ENCODE peak calls at places on chromosomes 13 and 19, in seven cellular contexts. One of them, this sample, is unnamed.

GRCh38 chr13:32125221-32125621 is 93.6 kb downstream of the FRY start:
- DNase-seq in GM12878: no peak
- DNase-seq in esophagus muscularis mucosa: no peak
- DNase-seq in transverse colon: no peak
- DNase-seq in K562: no peak
- DNase-seq in A549: no peak
- DNase-seq in upper lobe of left lung: no peak
- DNase-seq in this sample: no peak

GRCh38 chr13:114212096-114212495 is 22.6 kb upstream of the CDC16 start:
- DNase-seq in K562: no peak
- DNase-seq in esophagus muscularis mucosa: no peak
- DNase-seq in A549: no peak
- DNase-seq in upper lobe of left lung: no peak
- DNase-seq in GM12878: no peak
- DNase-seq in transverse colon: no peak
- DNase-seq in this sample: no peak

GRCh38 chr19:47020132-47020805 is 632 bp downstream of the NPAS1 start:
- DNase-seq in K562: no peak
- DNase-seq in GM12878: no peak
- DNase-seq in transverse colon: no peak
- DNase-seq in A549: no peak
- DNase-seq in esophagus muscularis mucosa: no peak
- DNase-seq in upper lobe of left lung: no peak
- DNase-seq in this sample: no peak

GRCh38 chr19:1864480-1865171 is 1.2 kb upstream of the KLF16 start:
- DNase-seq in K562: peak
- DNase-seq in transverse colon: peak
- DNase-seq in esophagus muscularis mucosa: no peak
- DNase-seq in A549: no peak
- DNase-seq in GM12878: no peak
- DNase-seq in upper lobe of left lung: peak
- DNase-seq in this sample: no peak

GRCh38 chr19:47418595-47419036 is 711 bp downstream of the MEIS3 start:
- DNase-seq in A549: no peak
- DNase-seq in K562: no peak
- DNase-seq in esophagus muscularis mucosa: no peak
- DNase-seq in upper lobe of left lung: no peak
- DNase-seq in GM12878: no peak
- DNase-seq in transverse colon: no peak
- DNase-seq in this sample: no peak

GRCh38 chr19:16328824-16329482 is 4.3 kb downstream of the KLF2 start:
- DNase-seq in transverse colon: no peak
- DNase-seq in GM12878: no peak
- DNase-seq in esophagus muscularis mucosa: no peak
- DNase-seq in K562: peak
- DNase-seq in A549: no peak
- DNase-seq in upper lobe of left lung: peak
- DNase-seq in this sample: no peak

GRCh38 chr13:32669030-32669646 is 82.9 kb downstream of the PDS5B start:
- DNase-seq in transverse colon: no peak
- DNase-seq in K562: peak
- DNase-seq in GM12878: no peak
- DNase-seq in upper lobe of left lung: no peak
- DNase-seq in A549: peak
- DNase-seq in esophagus muscularis mucosa: no peak
- DNase-seq in this sample: no peak

GRCh38 chr13:99316657-99317244 is 9.6 kb upstream of the GPR183 start:
- DNase-seq in upper lobe of left lung: peak
- DNase-seq in GM12878: no peak
- DNase-seq in transverse colon: no peak
- DNase-seq in K562: no peak
- DNase-seq in A549: no peak
- DNase-seq in esophagus muscularis mucosa: no peak
- DNase-seq in this sample: no peak

GRCh38 chr13:51881296-51881695 is 19.5 kb downstream of the CCDC70 start:
- DNase-seq in upper lobe of left lung: no peak
- DNase-seq in A549: no peak
- DNase-seq in esophagus muscularis mucosa: no peak
- DNase-seq in GM12878: no peak
- DNase-seq in K562: no peak
- DNase-seq in transverse colon: no peak
- DNase-seq in this sample: no peak

GRCh38 chr19:6017576-6017975 is 39.6 kb upstream of the RANBP3 start:
- DNase-seq in transverse colon: no peak
- DNase-seq in GM12878: no peak
- DNase-seq in K562: no peak
- DNase-seq in upper lobe of left lung: no peak
- DNase-seq in A549: no peak
- DNase-seq in esophagus muscularis mucosa: no peak
- DNase-seq in this sample: no peak

GRCh38 chr19:6020166-6020967 is 42.4 kb upstream of the RANBP3 start:
- DNase-seq in upper lobe of left lung: no peak
- DNase-seq in GM12878: no peak
- DNase-seq in esophagus muscularis mucosa: no peak
- DNase-seq in A549: no peak
- DNase-seq in K562: no peak
- DNase-seq in transverse colon: no peak
- DNase-seq in this sample: no peak

GRCh38 chr19:6015841-6016545 is 38.1 kb upstream of the RANBP3 start:
- DNase-seq in GM12878: no peak
- DNase-seq in esophagus muscularis mucosa: no peak
- DNase-seq in A549: no peak
- DNase-seq in upper lobe of left lung: no peak
- DNase-seq in transverse colon: no peak
- DNase-seq in K562: no peak
- DNase-seq in this sample: no peak

GRCh38 chr19:6020972-6021805 is 43.2 kb upstream of the RANBP3 start:
- DNase-seq in transverse colon: no peak
- DNase-seq in K562: no peak
- DNase-seq in upper lobe of left lung: no peak
- DNase-seq in esophagus muscularis mucosa: no peak
- DNase-seq in GM12878: no peak
- DNase-seq in A549: no peak
- DNase-seq in this sample: no peak

DNA sequence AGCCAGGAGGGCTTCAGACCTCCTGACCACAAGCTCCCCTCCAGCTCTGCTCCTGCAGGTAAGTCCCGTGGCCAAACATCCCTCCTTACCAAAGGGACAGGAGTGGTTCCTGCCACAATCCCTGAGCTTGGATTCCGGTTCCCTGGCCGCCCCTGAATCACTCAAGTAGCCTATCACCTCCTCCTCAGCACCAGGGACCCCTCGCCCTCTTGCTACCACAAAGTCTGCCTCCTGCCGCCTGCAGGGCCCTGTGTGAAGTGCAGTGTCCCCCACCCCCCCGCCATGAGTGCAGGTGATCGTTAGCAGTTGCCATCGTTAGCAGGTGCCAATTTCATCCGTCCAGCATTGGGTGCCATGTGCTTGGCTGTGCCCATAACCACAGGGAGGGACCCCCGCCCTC is 40.8 kb upstream of the RANBP3 start:
- DNase-seq in esophagus muscularis mucosa: no peak
- DNase-seq in upper lobe of left lung: no peak
- DNase-seq in A549: peak
- DNase-seq in K562: peak
- DNase-seq in transverse colon: no peak
- DNase-seq in GM12878: no peak
- DNase-seq in this sample: no peak
- TF ChIP-seq CTCF in esophagus muscularis mucosa: no peak
- TF ChIP-seq CTCF in upper lobe of left lung: no peak
- TF ChIP-seq CTCF in A549: no peak
- TF ChIP-seq CTCF in K562: peak
- TF ChIP-seq CTCF in transverse colon: no peak
- TF ChIP-seq CTCF in GM12878: no peak
- TF ChIP-seq CTCF in this sample: no peak

GRCh38 chr19:32405431-32406160 is at the start of gene DPY19L3:
- DNase-seq in upper lobe of left lung: peak
- DNase-seq in A549: peak
- DNase-seq in K562: peak
- DNase-seq in transverse colon: peak
- DNase-seq in esophagus muscularis mucosa: peak
- DNase-seq in GM12878: peak
- DNase-seq in this sample: peak
- TF ChIP-seq EP300 in upper lobe of left lung: no peak
- TF ChIP-seq EP300 in A549: no peak
- TF ChIP-seq EP300 in K562: peak
- TF ChIP-seq EP300 in transverse colon: no peak
- TF ChIP-seq EP300 in esophagus muscularis mucosa: no peak
- TF ChIP-seq EP300 in GM12878: no peak
- TF ChIP-seq EP300 in this sample: no peak

GRCh38 chr13:40971321-40971720 is 47.8 kb downstream of the ELF1 start:
- DNase-seq in GM12878: no peak
- DNase-seq in transverse colon: no peak
- DNase-seq in esophagus muscularis mucosa: no peak
- DNase-seq in K562: no peak
- DNase-seq in A549: no peak
- DNase-seq in upper lobe of left lung: no peak
- DNase-seq in this sample: no peak
- H3K27ac ChIP-seq in GM12878: no peak
- H3K27ac ChIP-seq in transverse colon: no peak
- H3K27ac ChIP-seq in esophagus muscularis mucosa: no peak
- H3K27ac ChIP-seq in K562: no peak
- H3K27ac ChIP-seq in A549: no peak
- H3K27ac ChIP-seq in upper lobe of left lung: no peak
- H3K27ac ChIP-seq in this sample: no peak

GRCh38 chr13:105474983-105475382 is 1060.5 kb downstream of the EFNB2 start:
- DNase-seq in transverse colon: no peak
- DNase-seq in GM12878: no peak
- DNase-seq in A549: no peak
- DNase-seq in esophagus muscularis mucosa: no peak
- DNase-seq in K562: no peak
- DNase-seq in upper lobe of left lung: no peak
- DNase-seq in this sample: no peak

GRCh38 chr13:105466376-105466775 is 1069.1 kb downstream of the EFNB2 start:
- DNase-seq in transverse colon: no peak
- DNase-seq in K562: no peak
- DNase-seq in upper lobe of left lung: no peak
- DNase-seq in A549: no peak
- DNase-seq in GM12878: no peak
- DNase-seq in esophagus muscularis mucosa: no peak
- DNase-seq in this sample: no peak

GRCh38 chr13:105465745-105466144 is 1069.7 kb downstream of the EFNB2 start:
- DNase-seq in K562: no peak
- DNase-seq in esophagus muscularis mucosa: no peak
- DNase-seq in transverse colon: no peak
- DNase-seq in GM12878: no peak
- DNase-seq in upper lobe of left lung: no peak
- DNase-seq in A549: no peak
- DNase-seq in this sample: no peak

GRCh38 chr13:105471683-105472082 is 1063.8 kb downstream of the EFNB2 start:
- DNase-seq in transverse colon: no peak
- DNase-seq in upper lobe of left lung: no peak
- DNase-seq in GM12878: no peak
- DNase-seq in esophagus muscularis mucosa: no peak
- DNase-seq in A549: no peak
- DNase-seq in K562: no peak
- DNase-seq in this sample: no peak
- TF ChIP-seq CTCF in transverse colon: no peak
- TF ChIP-seq CTCF in upper lobe of left lung: no peak
- TF ChIP-seq CTCF in GM12878: no peak
- TF ChIP-seq CTCF in esophagus muscularis mucosa: no peak
- TF ChIP-seq CTCF in A549: no peak
- TF ChIP-seq CTCF in K562: no peak
- TF ChIP-seq CTCF in this sample: no peak